ENCODE peak calls at places on chromosomes 5 and 9, in five cellular contexts. S is transverse colon, J is endothelial cell, U is H9, H is Peyer's patch. T is an unnamed sample.

GRCh38 chr9:124800306-124801259 is 23.6 kb downstream of the OLFML2A start:
- DNase-seq in U (no peak), J (no peak), H (peak), S (peak), T (no peak)

GRCh38 chr5:73831066-73831465 is 205.1 kb downstream of the ARHGEF28 start:
- DNase-seq in S (no peak), H (no peak), J (no peak), U (no peak), T (no peak)

GRCh38 chr9:16824545-16825041 is 45.9 kb downstream of the BNC2 start:
- DNase-seq in U (peak), H (no peak), J (no peak), S (no peak), T (no peak)

GRCh38 chr9:18542837-18543405 is 69.0 kb downstream of the ADAMTSL1 start:
- DNase-seq in H (no peak), S (no peak), J (no peak), U (no peak), T (no peak)

GRCh38 chr9:107674937-107675277 is 185.3 kb upstream of the KLF4 start:
- DNase-seq in U (no peak), J (no peak), S (peak), H (no peak), T (no peak)

GRCh38 chr9:86549434-86549833 is 195.2 kb upstream of the TUT7 start:
- DNase-seq in H (no peak), S (no peak), J (no peak), U (no peak), T (no peak)

GRCh38 chr9:98148486-98148885 is 29.5 kb upstream of the TRIM14 start:
- DNase-seq in U (no peak), H (no peak), J (no peak), S (no peak), T (no peak)

GRCh38 chr5:15014809-15015208 is 143.2 kb upstream of the ANKH start:
- DNase-seq in J (no peak), U (no peak), H (no peak), S (no peak), T (no peak)

GRCh38 chr9:125850763-125851162 is 103.6 kb downstream of the PBX3 start:
- DNase-seq in H (no peak), J (no peak), U (no peak), S (no peak), T (peak)

GRCh38 chr5:169265888-169266287 is 35.1 kb downstream of the SLIT3 start:
- DNase-seq in J (no peak), U (no peak), S (no peak), H (no peak), T (no peak)

GRCh38 chr9:119365291-119366027 is 3.8 kb downstream of the BRINP1 start:
- DNase-seq in U (peak), S (no peak), J (peak), H (no peak), T (no peak)

GRCh38 chr9:72443855-72444254 is 77.6 kb upstream of the TMC1 start:
- DNase-seq in S (no peak), U (no peak), J (no peak), H (no peak), T (no peak)

GRCh38 chr5:96033116-96033515 is 71.5 kb upstream of the ELL2 start:
- DNase-seq in H (no peak), U (no peak), S (no peak), J (no peak), T (no peak)

GRCh38 chr5:131671994-131672655 is 37.1 kb upstream of the RAPGEF6 start:
- DNase-seq in S (no peak), U (no peak), H (no peak), J (no peak), T (no peak)

GRCh38 chr5:108193021-108193795 is 188.7 kb downstream of the FBXL17 start:
- DNase-seq in H (no peak), J (no peak), S (no peak), U (no peak), T (no peak)

GRCh38 chr5:149414405-149415244 is 35.5 kb upstream of the IL17B start:
- DNase-seq in H (no peak), S (no peak), J (no peak), U (no peak), T (no peak)

GRCh38 chr9:134193912-134194535 is 29.7 kb upstream of the RNU6ATAC start:
- DNase-seq in J (no peak), S (no peak), H (no peak), U (no peak), T (no peak)

GRCh38 chr9:24509850-24510249 is 35.8 kb downstream of the IZUMO3 start:
- DNase-seq in H (no peak), J (no peak), S (no peak), U (no peak), T (no peak)

GRCh38 chr5:95440825-95441224 is 49.7 kb downstream of the FAM81B start:
- DNase-seq in J (no peak), H (no peak), S (no peak), U (peak), T (no peak)

GRCh38 chr5:179381691-179382090 is 36.4 kb upstream of the ADAMTS2 start:
- DNase-seq in S (no peak), U (peak), J (no peak), H (no peak), T (no peak)

GRCh38 chr9:121201738-121202533 is at the start of gene RAB14:
- DNase-seq in U (peak), H (peak), S (peak), J (peak), T (peak)

GRCh38 chr5:102971693-102972293 is 148.1 kb downstream of the GIN1 start:
- DNase-seq in J (no peak), S (no peak), H (no peak), U (no peak), T (no peak)

GRCh38 chr9:77648458-77649108 is 461 bp upstream of the GNA14 start:
- DNase-seq in U (peak), S (peak), H (no peak), J (peak), T (peak)

GRCh38 chr9:130128251-130128650 is 44.0 kb upstream of the NCS1 start:
- DNase-seq in H (peak), J (no peak), U (no peak), S (peak), T (no peak)

GRCh38 chr5:61991861-61992260 is 314.1 kb upstream of the KIF2A start:
- DNase-seq in U (no peak), H (no peak), S (no peak), J (no peak), T (no peak)

GRCh38 chr5:10789021-10789420 is 28.0 kb upstream of the DAP start:
- DNase-seq in U (no peak), H (peak), S (peak), J (no peak), T (no peak)

GRCh38 chr5:95808686-95809413 is 13.7 kb downstream of the GLRX start:
- DNase-seq in J (no peak), U (no peak), H (peak), S (peak), T (no peak)

GRCh38 chr5:66788556-66788955 is 192.4 kb downstream of the MAST4 start:
- DNase-seq in J (no peak), S (no peak), U (no peak), H (no peak), T (no peak)

GRCh38 chr5:34495178-34495577 is 160.9 kb upstream of the RAI14 start:
- DNase-seq in H (no peak), U (no peak), J (no peak), S (no peak), T (no peak)

GRCh38 chr5:34497031-34497808 is 158.9 kb upstream of the RAI14 start:
- DNase-seq in U (no peak), J (no peak), H (no peak), S (peak), T (no peak)

GRCh38 chr5:34498582-34498981 is 157.5 kb upstream of the RAI14 start:
- DNase-seq in J (no peak), S (no peak), U (no peak), H (no peak), T (no peak)

GRCh38 chr5:34494111-34494755 is 161.9 kb upstream of the RAI14 start:
- DNase-seq in J (no peak), U (no peak), H (no peak), S (no peak), T (no peak)

DNA sequence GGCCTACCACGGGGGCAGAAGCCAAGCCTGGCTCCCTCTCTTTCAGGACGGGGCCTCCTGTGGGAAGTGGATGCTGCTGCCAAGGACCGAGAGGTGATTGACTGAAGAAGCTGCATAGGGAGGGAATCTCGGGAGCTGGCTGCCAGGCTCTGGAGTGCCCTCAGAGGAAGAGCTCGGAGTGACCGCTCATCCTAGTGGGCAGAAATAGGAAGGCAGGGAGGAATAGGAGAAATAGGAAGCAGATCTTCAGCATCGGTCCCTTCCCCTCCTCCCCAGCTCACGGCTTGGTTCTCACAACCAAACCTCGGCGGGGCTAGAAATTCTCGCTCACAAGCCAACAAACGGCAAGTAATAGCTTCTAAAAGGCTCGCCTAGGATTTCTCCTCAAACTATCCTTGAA is 159.9 kb upstream of the RAI14 start:
- DNase-seq in H (no peak), J (no peak), U (peak), S (no peak), T (no peak)
- TF ChIP-seq CTCF in H (no peak), J (no peak), U (peak), S (no peak), T (no peak)

GRCh38 chr5:140823475-140823874 is 2.1 kb downstream of the PCDHA5 start:
- DNase-seq in H (no peak), J (no peak), S (no peak), U (no peak), T (no peak)

GRCh38 chr5:140822281-140822629 is 842 bp downstream of the PCDHA5 start:
- DNase-seq in H (no peak), J (no peak), S (no peak), U (no peak), T (no peak)

DNA sequence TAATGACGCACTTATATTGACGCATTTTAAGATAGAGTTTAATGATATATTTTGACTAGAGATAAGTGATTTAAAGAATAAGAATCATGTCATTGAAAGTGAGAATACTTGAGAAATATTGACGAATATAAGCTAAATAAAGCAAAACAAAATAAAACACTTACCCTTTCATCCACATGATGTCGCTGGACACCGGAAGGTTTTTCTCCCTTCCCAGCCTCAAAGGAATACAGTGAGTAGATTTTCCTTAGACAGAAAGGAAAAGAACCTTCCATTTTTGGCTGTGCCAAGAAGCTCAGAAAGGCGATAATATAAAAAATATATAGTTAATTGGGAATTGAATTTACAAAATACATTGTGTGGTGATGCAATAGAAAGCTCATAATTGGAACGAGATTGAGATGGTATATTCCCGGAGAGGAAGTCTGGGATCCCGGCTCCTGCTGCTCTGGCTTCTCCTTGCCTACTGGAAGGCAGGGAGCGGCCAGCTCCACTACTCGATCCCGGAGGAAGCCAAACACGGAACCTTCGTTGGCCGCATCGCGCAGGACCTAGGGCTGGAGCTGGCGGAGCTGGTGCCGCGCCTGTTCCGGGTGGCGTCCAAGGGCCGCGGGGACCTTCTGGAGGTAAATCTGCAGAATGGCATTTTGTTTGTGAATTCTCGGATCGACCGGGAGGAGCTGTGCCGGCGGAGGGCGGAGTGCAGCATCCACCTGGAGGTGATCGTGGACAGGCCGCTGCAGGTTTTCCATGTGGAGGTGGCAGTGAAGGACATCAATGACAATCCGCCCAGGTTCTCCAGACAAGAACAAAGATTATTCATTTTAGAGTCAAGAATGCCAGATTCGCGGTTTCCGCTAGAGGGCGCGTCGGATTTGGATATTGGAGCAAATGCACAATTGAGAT is at the start of gene PCDHA5:
- DNase-seq in S (no peak), H (no peak), U (no peak), J (no peak), T (no peak)
- TF ChIP-seq CTCF in S (no peak), H (peak), U (peak), J (no peak), T (no peak)

DNA sequence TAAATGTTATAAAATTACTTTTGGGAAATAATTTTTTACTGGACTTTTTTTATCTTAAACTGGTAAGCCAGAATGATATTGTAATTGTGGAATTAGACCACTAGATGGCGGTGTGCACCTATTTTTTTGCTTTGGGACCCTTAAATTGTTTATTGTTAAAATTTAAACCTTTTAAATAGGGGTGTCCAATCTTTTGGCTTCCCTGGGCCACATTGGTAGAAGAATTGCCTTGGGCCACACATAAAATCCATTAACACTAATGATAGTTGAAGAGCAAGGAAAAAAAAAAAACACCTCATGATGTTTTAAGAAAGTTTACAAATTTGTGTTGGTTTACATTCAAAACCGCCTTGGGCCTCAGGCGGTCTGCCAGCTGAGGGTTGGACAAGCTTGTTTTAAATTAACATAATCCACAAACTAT is 28.4 kb upstream of the GADD45G start:
- DNase-seq in U (no peak), H (no peak), S (no peak), J (no peak), T (no peak)
- TF ChIP-seq CTCF in U (peak), H (peak), S (peak), J (peak), T (peak)

GRCh38 chr5:138527170-138527569 is 15.9 kb downstream of the ETF1 start:
- DNase-seq in S (no peak), J (no peak), H (no peak), U (no peak), T (no peak)
- TF ChIP-seq CTCF in S (no peak), J (no peak), H (no peak), U (no peak), T (no peak)

GRCh38 chr5:177336112-177336511 is 15.4 kb downstream of the LMAN2 start:
- DNase-seq in U (peak), H (no peak), J (peak), S (no peak), T (peak)
- TF ChIP-seq CTCF in U (peak), H (peak), J (no peak), S (peak), T (peak)

GRCh38 chr9:137242329-137243204 is 1.5 kb downstream of the TUBB4B start:
- DNase-seq in H (no peak), J (no peak), U (no peak), S (no peak), T (no peak)

GRCh38 chr9:137244486-137245449 is 3.7 kb downstream of the TUBB4B start:
- DNase-seq in J (no peak), U (peak), H (no peak), S (no peak), T (no peak)

GRCh38 chr9:137245450-137246421 is 4.6 kb downstream of the TUBB4B start:
- DNase-seq in H (no peak), S (no peak), U (no peak), J (no peak), T (no peak)

GRCh38 chr9:137241490-137242328 is 622 bp downstream of the TUBB4B start:
- DNase-seq in S (peak), H (peak), U (no peak), J (no peak), T (peak)

GRCh38 chr9:137243626-137244485 is 2.8 kb downstream of the TUBB4B start:
- DNase-seq in J (no peak), S (peak), H (no peak), U (no peak), T (no peak)
- TF ChIP-seq CTCF in J (no peak), S (no peak), H (no peak), U (no peak), T (no peak)